ENCODE peak calls at places on chromosome 13, in four cellular contexts. G is activated B cell treated with CpG ODN at 0.5 μM for 24 hours; N is activated T-cell treated with anti-CD3 and anti-CD28 coated beads, Interleukin-2, amount 50 U/mL, for 72 hours; O is central memory CD4-positive, alpha-beta T cell. V is an unnamed sample.

GRCh38 chr13:97142452-97142851 is 79.7 kb upstream of the MBNL2 start:
- DNase-seq in O (no peak), G (no peak), N (no peak), V (no peak)

GRCh38 chr13:27619711-27620376 is 485 bp downstream of the LNX2 start:
- DNase-seq in O (no peak), G (no peak), N (peak; percentile 56), V (no peak)

GRCh38 chr13:41196620-41197019 is 2.3 kb upstream of the KBTBD7 start:
- DNase-seq in O (no peak), G (no peak), N (no peak), V (no peak)

GRCh38 chr13:72199640-72200039 is 332.6 kb upstream of the DACH1 start:
- DNase-seq in N (no peak), G (no peak), O (no peak), V (no peak)

GRCh38 chr13:112804374-112804773 is 114.5 kb downstream of the ATP11A start:
- DNase-seq in G (no peak), O (no peak), N (no peak), V (no peak)

GRCh38 chr13:39474600-39474999 is 128.4 kb downstream of the LHFPL6 start:
- DNase-seq in N (no peak), O (no peak), G (no peak), V (no peak)

GRCh38 chr13:50089633-50090032 is 74.4 kb downstream of the KCNRG start:
- DNase-seq in O (no peak), N (no peak), G (no peak), V (no peak)

GRCh38 chr13:78881746-78882145 is 222.8 kb upstream of the OBI1 start:
- DNase-seq in G (no peak), N (no peak), O (no peak), V (no peak)

GRCh38 chr13:89930861-89931260 is 1416.6 kb upstream of the MIR17HG start:
- DNase-seq in O (no peak), N (no peak), G (no peak), V (no peak)

V was measured in non-pigmented ciliary epithelial cell.